ENCODE peak calls at places on chromosomes 6 and 20, in nine cellular contexts. O, A, L, Y, G, S, V, X and N are unnamed samples.
A peak's percentile ranks its signal among the peaks of the same experiment; 100 is the strongest.

GRCh38 chr6:166009385-166010031 is 158.1 kb downstream of the TBXT start:
- DNase-seq in O (no peak), A (no peak), L (no peak), Y (no peak), G (no peak), S (no peak), V (no peak), X (no peak), N (no peak)

GRCh38 chr20:52809003-52809402 is 163.2 kb upstream of the TSHZ2 start:
- DNase-seq in O (no peak), A (peak; percentile 26), L (no peak), Y (no peak), G (no peak), S (no peak), V (no peak), X (no peak), N (no peak)

GRCh38 chr6:39892490-39893129 is 41.7 kb downstream of the MOCS1 start:
- DNase-seq in O (peak; percentile 36), A (peak; percentile 74), L (peak; percentile 44), Y (peak; percentile 87), G (no peak), S (peak; percentile 87), V (peak; percentile 27), X (no peak), N (no peak)

GRCh38 chr20:35561671-35562070 is 19.8 kb downstream of the ERGIC3 start:
- DNase-seq in O (no peak), A (peak; percentile 52), L (no peak), Y (no peak), G (no peak), S (no peak), V (no peak), X (no peak), N (no peak)

GRCh38 chr6:135410856-135411255 is 86.7 kb downstream of the AHI1 start:
- DNase-seq in O (no peak), A (no peak), L (no peak), Y (no peak), G (no peak), S (no peak), V (no peak), X (no peak), N (no peak)

GRCh38 chr20:37102571-37102970 is 6.8 kb upstream of the RBL1 start:
- DNase-seq in O (no peak), A (no peak), L (no peak), Y (no peak), G (no peak), S (no peak), V (no peak), X (no peak), N (no peak)

GRCh38 chr6:137214931-137215330 is 4.3 kb downstream of the IFNGR1 start:
- DNase-seq in O (no peak), A (no peak), L (no peak), Y (no peak), G (no peak), S (no peak), V (no peak), X (no peak), N (no peak)

GRCh38 chr6:52634211-52634610 is 36.7 kb upstream of the TMEM14A start:
- DNase-seq in O (no peak), A (no peak), L (no peak), Y (no peak), G (no peak), S (no peak), V (no peak), X (no peak), N (no peak)

GRCh38 chr20:17721802-17722486 is 22.2 kb downstream of the BANF2 start:
- DNase-seq in O (no peak), A (no peak), L (peak; percentile 34), Y (no peak), G (no peak), S (no peak), V (no peak), X (no peak), N (no peak)